ENCODE peak calls at places on chromosomes 5 and 9, in five cellular contexts. One of them, this sample, is unnamed.

GRCh38 chr5:168110384-168110783 is 181.1 kb upstream of the WWC1 start:
- DNase-seq in Right ventricle myocardium inferior: no peak
- DNase-seq in effector memory CD4-positive, alpha-beta T cell: no peak
- DNase-seq in effector memory CD8-positive, alpha-beta T cell: no peak
- DNase-seq in HT-29: no peak
- DNase-seq in this sample: no peak

GRCh38 chr5:72478684-72479083 is 28.5 kb downstream of the ZNF366 start:
- DNase-seq in Right ventricle myocardium inferior: no peak
- DNase-seq in effector memory CD4-positive, alpha-beta T cell: no peak
- DNase-seq in effector memory CD8-positive, alpha-beta T cell: no peak
- DNase-seq in HT-29: no peak
- DNase-seq in this sample: no peak

GRCh38 chr5:128020012-128020411 is 63.6 kb upstream of the SLC12A2 start:
- DNase-seq in Right ventricle myocardium inferior: no peak
- DNase-seq in effector memory CD4-positive, alpha-beta T cell: no peak
- DNase-seq in effector memory CD8-positive, alpha-beta T cell: no peak
- DNase-seq in HT-29: no peak
- DNase-seq in this sample: no peak

GRCh38 chr5:146490089-146490843 is 25.7 kb downstream of the GPR151 start:
- DNase-seq in Right ventricle myocardium inferior: no peak
- DNase-seq in effector memory CD4-positive, alpha-beta T cell: no peak
- DNase-seq in effector memory CD8-positive, alpha-beta T cell: no peak
- DNase-seq in HT-29: no peak
- DNase-seq in this sample: no peak

GRCh38 chr5:176740131-176740701 is 70.1 kb upstream of the UNC5A start:
- DNase-seq in Right ventricle myocardium inferior: no peak
- DNase-seq in effector memory CD4-positive, alpha-beta T cell: no peak
- DNase-seq in effector memory CD8-positive, alpha-beta T cell: no peak
- DNase-seq in HT-29: no peak
- DNase-seq in this sample: no peak

GRCh38 chr5:120258123-120258522 is 206.0 kb upstream of the PRR16 start:
- DNase-seq in Right ventricle myocardium inferior: no peak
- DNase-seq in effector memory CD4-positive, alpha-beta T cell: no peak
- DNase-seq in effector memory CD8-positive, alpha-beta T cell: no peak
- DNase-seq in HT-29: no peak
- DNase-seq in this sample: no peak

GRCh38 chr5:81749562-81750307 is 1.2 kb downstream of the SSBP2 start:
- DNase-seq in Right ventricle myocardium inferior: peak
- DNase-seq in effector memory CD4-positive, alpha-beta T cell: peak
- DNase-seq in effector memory CD8-positive, alpha-beta T cell: peak
- DNase-seq in HT-29: peak
- DNase-seq in this sample: no peak

GRCh38 chr5:71587709-71588532 is 781 bp downstream of the MCCC2 start:
- DNase-seq in Right ventricle myocardium inferior: no peak
- DNase-seq in effector memory CD4-positive, alpha-beta T cell: no peak
- DNase-seq in effector memory CD8-positive, alpha-beta T cell: no peak
- DNase-seq in HT-29: no peak
- DNase-seq in this sample: peak

GRCh38 chr9:134913713-134914500 is 3.8 kb downstream of the FCN1 start:
- DNase-seq in Right ventricle myocardium inferior: no peak
- DNase-seq in effector memory CD4-positive, alpha-beta T cell: no peak
- DNase-seq in effector memory CD8-positive, alpha-beta T cell: no peak
- DNase-seq in HT-29: no peak
- DNase-seq in this sample: no peak

GRCh38 chr5:67773439-67773988 is 442.0 kb upstream of the PIK3R1 start:
- DNase-seq in Right ventricle myocardium inferior: peak
- DNase-seq in effector memory CD4-positive, alpha-beta T cell: no peak
- DNase-seq in effector memory CD8-positive, alpha-beta T cell: no peak
- DNase-seq in HT-29: peak
- DNase-seq in this sample: peak

GRCh38 chr5:149417714-149418368 is 38.7 kb upstream of the IL17B start:
- DNase-seq in Right ventricle myocardium inferior: no peak
- DNase-seq in effector memory CD4-positive, alpha-beta T cell: no peak
- DNase-seq in effector memory CD8-positive, alpha-beta T cell: no peak
- DNase-seq in HT-29: no peak
- DNase-seq in this sample: no peak

GRCh38 chr5:72123764-72124163 is 16.5 kb downstream of the MAP1B start:
- DNase-seq in Right ventricle myocardium inferior: no peak
- DNase-seq in effector memory CD4-positive, alpha-beta T cell: no peak
- DNase-seq in effector memory CD8-positive, alpha-beta T cell: no peak
- DNase-seq in HT-29: no peak
- DNase-seq in this sample: no peak

GRCh38 chr9:93823245-93824072 is 131.7 kb downstream of the BARX1 start:
- DNase-seq in Right ventricle myocardium inferior: no peak
- DNase-seq in effector memory CD4-positive, alpha-beta T cell: no peak
- DNase-seq in effector memory CD8-positive, alpha-beta T cell: no peak
- DNase-seq in HT-29: no peak
- DNase-seq in this sample: no peak

GRCh38 chr5:65482280-65482726 is 583 bp upstream of the ADAMTS6 start:
- DNase-seq in Right ventricle myocardium inferior: no peak
- DNase-seq in effector memory CD4-positive, alpha-beta T cell: no peak
- DNase-seq in effector memory CD8-positive, alpha-beta T cell: no peak
- DNase-seq in HT-29: peak
- DNase-seq in this sample: no peak

GRCh38 chr5:66867622-66868322 is 271.6 kb downstream of the MAST4 start:
- DNase-seq in Right ventricle myocardium inferior: no peak
- DNase-seq in effector memory CD4-positive, alpha-beta T cell: no peak
- DNase-seq in effector memory CD8-positive, alpha-beta T cell: no peak
- DNase-seq in HT-29: no peak
- DNase-seq in this sample: no peak

GRCh38 chr9:108953983-108954574 is 19.9 kb downstream of the ABITRAM start:
- DNase-seq in Right ventricle myocardium inferior: no peak
- DNase-seq in effector memory CD4-positive, alpha-beta T cell: no peak
- DNase-seq in effector memory CD8-positive, alpha-beta T cell: no peak
- DNase-seq in HT-29: peak
- DNase-seq in this sample: peak

GRCh38 chr5:138241688-138242547 is 28.8 kb upstream of the CDC23 start:
- DNase-seq in Right ventricle myocardium inferior: peak
- DNase-seq in effector memory CD4-positive, alpha-beta T cell: no peak
- DNase-seq in effector memory CD8-positive, alpha-beta T cell: no peak
- DNase-seq in HT-29: no peak
- DNase-seq in this sample: peak

GRCh38 chr9:28024616-28025147 is 451.4 kb upstream of the C9orf72 start:
- DNase-seq in Right ventricle myocardium inferior: no peak
- DNase-seq in effector memory CD4-positive, alpha-beta T cell: no peak
- DNase-seq in effector memory CD8-positive, alpha-beta T cell: no peak
- DNase-seq in HT-29: no peak
- DNase-seq in this sample: no peak

GRCh38 chr5:7078901-7079300 is 317.0 kb upstream of the ADCY2 start:
- DNase-seq in Right ventricle myocardium inferior: no peak
- DNase-seq in effector memory CD4-positive, alpha-beta T cell: no peak
- DNase-seq in effector memory CD8-positive, alpha-beta T cell: no peak
- DNase-seq in HT-29: peak
- DNase-seq in this sample: no peak

GRCh38 chr5:111447099-111447498 is 65.2 kb downstream of the STARD4 start:
- DNase-seq in Right ventricle myocardium inferior: no peak
- DNase-seq in effector memory CD4-positive, alpha-beta T cell: no peak
- DNase-seq in effector memory CD8-positive, alpha-beta T cell: no peak
- DNase-seq in HT-29: no peak
- DNase-seq in this sample: no peak

GRCh38 chr5:74336286-74336685 is 304.2 kb downstream of the ENC1 start:
- DNase-seq in Right ventricle myocardium inferior: no peak
- DNase-seq in effector memory CD4-positive, alpha-beta T cell: no peak
- DNase-seq in effector memory CD8-positive, alpha-beta T cell: no peak
- DNase-seq in HT-29: no peak
- DNase-seq in this sample: no peak

This sample was measured in HepG2.